ENCODE peak calls at places on chromosomes 1 and 21, in seven cellular contexts. D is BE2C, F is heart left ventricle, I is right lobe of liver, E is fibroblast of lung, X is left ventricle myocardium inferior, J is lung. V is an unnamed sample. For H3K27me3, the result is how much of the 10 kb centered on the place peaks cover.

GRCh38 chr1:165712764-165713163 is 14.4 kb upstream of the ALDH9A1 start:
- DNase-seq in D (no peak), F (no peak), I (no peak), E (no peak), X (no peak), J (no peak), V (no peak)

GRCh38 chr1:21671915-21672314 is 2.8 kb upstream of the RAP1GAP start:
- DNase-seq in D (no peak), F (no peak), I (no peak), E (no peak), X (no peak), J (no peak), V (no peak)

GRCh38 chr1:23111600-23112535 is 56.8 kb downstream of the LUZP1 start:
- DNase-seq in D (no peak), F (no peak), I (no peak), E (no peak), X (no peak), J (no peak), V (no peak)

GRCh38 chr1:240256836-240257503 is 165.3 kb downstream of the FMN2 start:
- DNase-seq in D (no peak), F (no peak), I (no peak), E (no peak), X (no peak), J (no peak), V (no peak)

GRCh38 chr1:104402178-104402577 is 652.5 kb downstream of the AMY1C start:
- DNase-seq in D (no peak), F (no peak), I (no peak), E (no peak), X (no peak), J (no peak), V (no peak)

GRCh38 chr1:112510340-112510739 is 1.6 kb downstream of the WNT2B start:
- DNase-seq in D (no peak), F (no peak), I (no peak), E (no peak), X (no peak), J (no peak), V (no peak)

GRCh38 chr1:55854911-55855310 is 639.7 kb upstream of the USP24 start:
- DNase-seq in D (no peak), F (no peak), I (no peak), E (peak), X (no peak), J (no peak), V (no peak)

GRCh38 chr21:45306832-45307571 is 19.3 kb upstream of the POFUT2 start:
- DNase-seq in D (peak), F (peak), I (peak), E (peak), X (peak), J (peak), V (peak)

GRCh38 chr1:170562644-170563338 is 30.8 kb downstream of the GORAB start:
- DNase-seq in D (peak), F (peak), I (no peak), E (peak), X (peak), J (peak), V (peak)

GRCh38 chr1:26072305-26072704 is 4.9 kb upstream of the TRIM63 start:
- DNase-seq in D (no peak), F (peak), I (peak), E (no peak), X (peak), J (no peak), V (no peak)

GRCh38 chr1:66540434-66541032 is 6.6 kb downstream of the SGIP1 start:
- DNase-seq in D (no peak), F (no peak), I (no peak), E (peak), X (no peak), J (no peak), V (no peak)

GRCh38 chr1:17745564-17745955 is 9.6 kb upstream of the ACTL8 start:
- DNase-seq in D (no peak), F (no peak), I (no peak), E (no peak), X (no peak), J (no peak), V (no peak)

GRCh38 chr1:234515411-234515810 is 36.4 kb upstream of the TARBP1 start:
- DNase-seq in D (no peak), F (no peak), I (no peak), E (peak), X (no peak), J (no peak), V (no peak)

GRCh38 chr1:59214764-59215208 is 82.1 kb upstream of the FGGY start:
- DNase-seq in D (no peak), F (no peak), I (peak), E (peak), X (no peak), J (peak), V (peak)

GRCh38 chr1:225601902-225602589 is 50.9 kb downstream of the ENAH start:
- DNase-seq in D (no peak), F (no peak), I (no peak), E (no peak), X (no peak), J (no peak), V (no peak)

GRCh38 chr1:149965440-149965839 is 28.8 kb upstream of the MTMR11 start:
- DNase-seq in D (no peak), F (no peak), I (no peak), E (no peak), X (no peak), J (no peak), V (no peak)
- H3K27me3 ChIP-seq in D (under half), F (under half), I (under half), E (under half), X (under half), J (under half), V (under half)

GRCh38 chr1:201752333-201752732 is 76.6 kb upstream of the IPO9 start:
- DNase-seq in D (no peak), F (no peak), I (no peak), E (no peak), X (no peak), J (no peak), V (no peak)
- H3K27me3 ChIP-seq in D (under half), F (under half), I (under half), E (under half), X (under half), J (under half), V (under half)

GRCh38 chr1:19034721-19035120 is 78.2 kb upstream of the IFFO2 start:
- DNase-seq in D (no peak), F (no peak), I (no peak), E (no peak), X (no peak), J (no peak), V (no peak)

GRCh38 chr1:19037659-19038058 is 81.2 kb upstream of the IFFO2 start:
- DNase-seq in D (no peak), F (no peak), I (no peak), E (no peak), X (no peak), J (no peak), V (no peak)

GRCh38 chr1:19036701-19037605 is 80.5 kb upstream of the IFFO2 start:
- DNase-seq in D (no peak), F (no peak), I (no peak), E (no peak), X (no peak), J (no peak), V (no peak)

GRCh38 chr1:19035356-19036048 is 79.0 kb upstream of the IFFO2 start:
- DNase-seq in D (no peak), F (no peak), I (no peak), E (no peak), X (no peak), J (no peak), V (no peak)

DNA sequence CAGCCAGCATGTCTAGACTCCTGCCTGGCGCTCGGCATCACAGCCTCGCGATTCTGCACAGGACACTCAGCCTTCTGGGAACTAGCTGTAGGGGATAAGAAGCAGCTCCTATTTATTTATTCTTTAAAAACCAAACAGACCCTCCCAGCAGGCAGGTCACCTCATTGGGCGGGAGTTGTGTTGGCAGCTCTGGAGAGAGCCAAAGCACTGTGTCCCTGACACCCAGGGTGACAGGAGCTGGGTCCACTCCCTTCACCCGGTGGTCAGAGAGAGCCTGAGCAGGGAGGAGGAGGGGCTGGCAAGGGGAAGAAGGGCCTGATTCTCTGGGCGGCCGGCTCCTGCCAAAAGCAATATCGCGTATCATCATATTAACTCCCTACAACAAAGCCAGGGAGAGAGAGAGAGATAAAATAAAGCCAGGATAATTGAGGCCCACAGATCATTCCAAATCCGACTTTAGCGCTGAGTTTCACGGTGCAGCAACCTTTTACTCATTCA is 79.6 kb upstream of the IFFO2 start:
- DNase-seq in D (no peak), F (no peak), I (peak), E (peak), X (no peak), J (no peak), V (no peak)
- H3K27me3 ChIP-seq in D (under half), F (under half), I (under half), E (under half), X (half or more), J (under half), V (under half)

DNA sequence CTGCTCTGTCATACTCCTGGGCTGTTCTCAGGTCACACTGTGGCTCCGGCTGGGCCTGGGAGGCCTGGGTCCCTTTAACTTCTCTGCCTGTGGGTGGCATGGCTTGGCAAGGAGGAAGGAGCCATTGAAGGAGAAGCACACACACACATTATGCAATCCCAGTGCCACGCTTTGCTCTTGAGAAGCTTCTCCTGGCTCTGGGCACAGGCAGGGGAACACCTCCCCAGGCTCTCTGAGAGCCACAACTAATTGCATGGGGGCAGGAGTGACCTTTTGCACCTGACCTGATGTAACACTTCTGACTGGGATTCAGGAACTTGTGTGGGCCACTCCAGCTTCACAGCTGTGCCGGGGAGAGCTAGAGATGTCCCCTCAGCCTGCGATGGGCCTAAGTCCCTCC is 23.1 kb downstream of the LGR6 start:
- DNase-seq in D (no peak), F (no peak), I (no peak), E (no peak), X (no peak), J (peak), V (no peak)
- H3K27me3 ChIP-seq in D (under half), F (half or more), I (under half), E (under half), X (half or more), J (under half), V (under half)

GRCh38 chr1:2436876-2437275 is 24.5 kb upstream of the PEX10 start:
- DNase-seq in D (no peak), F (no peak), I (no peak), E (no peak), X (no peak), J (no peak), V (no peak)

GRCh38 chr1:2433936-2434335 is 21.6 kb upstream of the PEX10 start:
- DNase-seq in D (no peak), F (no peak), I (no peak), E (no peak), X (no peak), J (no peak), V (no peak)

GRCh38 chr1:2435746-2436355 is 23.5 kb upstream of the PEX10 start:
- DNase-seq in D (no peak), F (no peak), I (no peak), E (no peak), X (no peak), J (no peak), V (no peak)

GRCh38 chr1:2433196-2433595 is 20.8 kb upstream of the PEX10 start:
- DNase-seq in D (no peak), F (no peak), I (no peak), E (no peak), X (no peak), J (no peak), V (no peak)

GRCh38 chr1:2435091-2435490 is 22.7 kb upstream of the PEX10 start:
- DNase-seq in D (no peak), F (no peak), I (no peak), E (no peak), X (no peak), J (no peak), V (no peak)
- H3K27me3 ChIP-seq in D (under half), F (under half), I (under half), E (under half), X (half or more), J (under half), V (under half)

GRCh38 chr1:200034821-200035396 is 7.4 kb downstream of the NR5A2 start:
- DNase-seq in D (no peak), F (no peak), I (no peak), E (peak), X (no peak), J (no peak), V (no peak)
- H3K27me3 ChIP-seq in D (half or more), F (half or more), I (under half), E (half or more), X (half or more), J (under half), V (under half)

V was measured in aorta.